ENCODE peak calls at places on chromosomes 16 and 17, in six cellular contexts. V is foreskin keratinocyte; P is left ventricle myocardium inferior; B is upper lobe of right lung; F is aorta; T is CD4-positive, CD25-positive, alpha-beta regulatory T cell. Q is an unnamed sample.

GRCh38 chr17:50117202-50118040 is 12.5 kb downstream of the SAMD14 start:
- DNase-seq in T (peak; percentile 50), V (peak; percentile 34), P (no peak), F (no peak), B (peak; percentile 82), Q (no peak)

GRCh38 chr17:30239089-30239462 is 3.6 kb upstream of the SLC6A4 start:
- DNase-seq in T (no peak), B (no peak), P (no peak), V (no peak), F (no peak), Q (no peak)

GRCh38 chr16:8768701-8769100 is 28.7 kb downstream of the TMEM186 start:
- DNase-seq in F (no peak), V (no peak), B (no peak), T (no peak), P (no peak), Q (no peak)

GRCh38 chr16:71896688-71897368 is 1.5 kb downstream of the IST1 start:
- DNase-seq in P (no peak), B (no peak), T (no peak), V (no peak), F (no peak), Q (no peak)

GRCh38 chr16:11129378-11129781 is 126.6 kb downstream of the SOCS1 start:
- DNase-seq in V (no peak), P (no peak), T (no peak), B (no peak), F (no peak), Q (no peak)

GRCh38 chr17:31900877-31901276 is 631 bp downstream of the UTP6 start:
- DNase-seq in V (peak; percentile 23), T (no peak), P (no peak), B (no peak), F (no peak), Q (peak; percentile 5)

GRCh38 chr17:19404264-19404663 is 6.8 kb upstream of the RNF112 start:
- DNase-seq in P (no peak), T (no peak), V (no peak), B (no peak), F (no peak), Q (no peak)

GRCh38 chr16:15970202-15970601 is 20.8 kb downstream of the ABCC1 start:
- DNase-seq in B (no peak), T (no peak), V (no peak), F (no peak), P (no peak), Q (no peak)

GRCh38 chr16:15073101-15073500 is 17.2 kb upstream of the NTAN1 start:
- DNase-seq in V (no peak), F (no peak), T (no peak), B (no peak), P (no peak), Q (no peak)

GRCh38 chr17:57665128-57665527 is 80.0 kb downstream of the CCDC182 start:
- DNase-seq in F (no peak), B (peak; percentile 23), T (no peak), V (no peak), P (no peak), Q (no peak)

GRCh38 chr17:81040791-81041337 is 5.9 kb downstream of the BAIAP2 start:
- DNase-seq in V (no peak), T (no peak), P (no peak), F (no peak), B (no peak), Q (no peak)

GRCh38 chr16:46857261-46857962 is 26.4 kb upstream of the C16orf87 start:
- DNase-seq in P (no peak), V (peak; percentile 51), B (no peak), F (no peak), T (no peak), Q (no peak)

GRCh38 chr16:30010817-30011504 is at the start of gene DOC2A:
- DNase-seq in B (no peak), F (no peak), P (no peak), V (no peak), T (peak; percentile 30), Q (no peak)

GRCh38 chr17:49401971-49402491 is 12.7 kb downstream of the PHB1 start:
- DNase-seq in T (no peak), V (no peak), F (no peak), B (no peak), P (no peak), Q (no peak)

GRCh38 chr17:12605222-12605621 is 60.5 kb upstream of the MYOCD start:
- DNase-seq in F (no peak), P (no peak), B (no peak), T (no peak), V (peak; percentile 13), Q (no peak)

GRCh38 chr17:83109793-83110645 is 30.6 kb downstream of the METRNL start:
- DNase-seq in V (peak; percentile 85), F (peak; percentile 97), T (no peak), B (peak; percentile 94), P (peak; percentile 83), Q (peak; percentile 63)

GRCh38 chr17:42050360-42051012 is at the start of gene C17orf113:
- DNase-seq in F (peak; percentile 61), T (peak; percentile 35), V (no peak), P (peak; percentile 48), B (peak; percentile 81), Q (no peak)

GRCh38 chr17:4433515-4434031 is at the start of gene SPNS3:
- DNase-seq in V (no peak), P (no peak), F (no peak), B (no peak), T (peak; percentile 17), Q (no peak)

GRCh38 chr16:57725077-57725953 is 10.3 kb upstream of the KATNB1 start:
- DNase-seq in T (no peak), V (no peak), P (no peak), F (no peak), B (no peak), Q (no peak)

GRCh38 chr17:37841232-37841631 is 83.0 kb upstream of the TBC1D3K start:
- DNase-seq in F (no peak), P (no peak), V (no peak), T (no peak), B (no peak), Q (no peak)

GRCh38 chr16:85908889-85909584 is 10.1 kb downstream of the IRF8 start:
- DNase-seq in T (no peak), V (no peak), P (no peak), B (no peak), F (no peak), Q (no peak)

GRCh38 chr17:72608436-72608835 is 484.1 kb downstream of the SLC39A11 start:
- DNase-seq in T (no peak), F (no peak), B (no peak), V (no peak), P (no peak), Q (no peak)

GRCh38 chr17:72605543-72605942 is 484.7 kb downstream of the SOX9 start:
- DNase-seq in B (no peak), T (no peak), V (no peak), P (no peak), F (no peak), Q (no peak)

GRCh38 chr17:72606656-72607055 is 485.8 kb downstream of the SLC39A11 start:
- DNase-seq in B (no peak), F (no peak), V (no peak), P (no peak), T (no peak), Q (no peak)

GRCh38 chr17:72611172-72611571 is 481.3 kb downstream of the SLC39A11 start:
- DNase-seq in F (no peak), P (no peak), B (no peak), V (no peak), T (no peak), Q (no peak)

GRCh38 chr17:72609501-72609900 is 483.0 kb downstream of the SLC39A11 start:
- DNase-seq in F (no peak), V (peak; percentile 90), P (no peak), T (no peak), B (no peak), Q (no peak)
- H3K27ac ChIP-seq in F (no peak overlapping the region), V (peak overlapping the region; percentile 3), P (no peak overlapping the region), T (no peak overlapping the region), B (no peak overlapping the region), Q (peak overlapping the region; percentile 80)

GRCh38 chr17:78789149-78789662 is 7.1 kb upstream of the CYTH1 start:
- DNase-seq in F (peak; percentile 25), P (no peak), B (no peak), T (no peak), V (no peak), Q (no peak)

GRCh38 chr17:78789663-78790181 is 7.6 kb upstream of the CYTH1 start:
- DNase-seq in F (peak; percentile 91), B (peak; percentile 90), T (peak; percentile 69), P (peak; percentile 86), V (no peak), Q (no peak)

GRCh38 chr17:78788451-78788850 is 6.4 kb upstream of the CYTH1 start:
- DNase-seq in F (peak; percentile 34), T (no peak), P (no peak), V (no peak), B (no peak), Q (no peak)

GRCh38 chr17:78791840-78792709 is 10.0 kb upstream of the CYTH1 start:
- DNase-seq in P (no peak), B (no peak), V (no peak), F (peak; percentile 34), T (no peak), Q (no peak)

DNA sequence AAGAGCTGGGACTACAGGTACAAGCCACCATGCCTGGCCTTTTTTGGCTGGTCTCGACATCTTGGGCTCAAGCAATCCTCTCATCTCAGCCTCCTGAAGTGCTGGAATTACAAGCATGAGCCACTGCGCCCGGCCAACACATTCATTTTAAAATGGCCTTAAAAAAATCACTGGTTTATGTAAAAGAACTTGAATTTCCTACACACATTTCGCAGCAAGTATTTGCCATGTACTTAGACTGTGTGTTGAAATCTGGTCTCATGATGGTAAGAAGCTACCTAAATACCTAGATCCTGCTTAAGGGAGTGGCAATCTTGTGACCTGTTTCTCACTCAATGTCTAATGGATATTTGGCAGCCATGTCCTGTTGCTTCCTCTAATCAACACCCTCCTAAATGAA is 8.5 kb upstream of the CYTH1 start:
- DNase-seq in V (no peak), F (peak; percentile 36), T (no peak), P (no peak), B (no peak), Q (no peak)
- H3K27ac ChIP-seq in V (no peak overlapping the region), F (no peak overlapping the region), T (peak overlapping the region; percentile 56), P (peak overlapping the region; percentile 77), B (peak overlapping the region; percentile 70), Q (peak overlapping the region; percentile 66)

DNA sequence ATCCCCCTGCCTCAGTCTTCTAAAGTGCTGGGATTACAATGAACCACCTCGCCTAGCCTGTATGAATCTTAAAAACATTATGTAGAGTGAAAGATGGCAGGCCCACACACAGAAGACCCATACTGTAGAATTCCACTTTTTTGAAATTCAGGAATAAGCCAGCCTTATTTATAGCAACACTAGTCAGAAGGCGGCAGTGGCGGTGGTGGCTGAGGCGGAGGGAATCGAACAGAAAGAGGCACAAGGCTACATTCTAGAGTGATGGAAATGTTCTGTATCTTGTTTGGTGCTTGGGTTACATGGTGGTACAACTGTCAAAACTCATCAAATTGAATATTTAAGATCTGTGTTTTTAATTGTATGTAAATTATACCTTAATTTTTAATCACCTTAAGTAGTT is 11.3 kb downstream of the GFOD2 start:
- DNase-seq in P (no peak), V (no peak), B (no peak), T (no peak), F (no peak), Q (no peak)
- H3K27ac ChIP-seq in P (no peak overlapping the region), V (no peak overlapping the region), B (no peak overlapping the region), T (no peak overlapping the region), F (no peak overlapping the region), Q (peak overlapping the region; percentile 48)

DNA sequence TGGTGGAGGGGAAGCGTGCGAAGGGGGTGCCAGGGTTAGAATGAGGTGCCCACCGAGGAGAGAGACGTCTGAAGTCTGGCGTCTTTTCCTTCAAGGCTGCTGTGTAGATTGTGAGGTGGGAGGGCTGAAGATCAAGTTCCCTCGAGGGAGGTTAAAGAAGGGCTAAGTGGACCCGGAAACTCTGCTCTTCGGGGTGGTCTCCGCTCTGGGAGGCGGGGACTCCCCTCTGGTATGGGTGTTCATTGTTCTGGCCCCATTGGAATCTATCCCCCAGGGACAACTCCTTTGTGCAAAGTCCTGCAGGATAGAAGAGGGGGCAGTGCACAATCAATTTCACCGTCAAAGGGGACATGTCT is 627 bp upstream of the RAB34 start:
- DNase-seq in V (no peak), P (no peak), B (no peak), F (no peak), T (no peak), Q (no peak)
- H3K27ac ChIP-seq in V (peak overlapping the region; percentile 91), P (peak overlapping the region; percentile 86), B (peak overlapping the region; percentile 86), F (peak overlapping the region; percentile 77), T (no peak overlapping the region), Q (peak overlapping the region; percentile 99)

Q was measured in epithelial cell of prostate.